ENCODE peak calls at places on chromosomes 4 and X, in four cellular contexts. W, P, U and E are unnamed samples.

GRCh38 chr4:71456841-71457240 is 118.0 kb downstream of the SLC4A4 start:
- DNase-seq in W (peak), P (no peak), U (no peak), E (no peak)

GRCh38 chr4:23368081-23368697 is 521.7 kb downstream of the PPARGC1A start:
- DNase-seq in W (no peak), P (no peak), U (peak), E (peak)

GRCh38 chrX:41329101-41329500 is 4.9 kb upstream of the DDX3X start:
- DNase-seq in W (no peak), P (no peak), U (no peak), E (no peak)

GRCh38 chr4:2263701-2264321 is 1.9 kb upstream of the MXD4 start:
- DNase-seq in W (no peak), P (peak), U (no peak), E (no peak)

GRCh38 chrX:154019633-154020499 is at the start of gene IRAK1:
- DNase-seq in W (no peak), P (no peak), U (peak), E (peak)

GRCh38 chrX:150934453-150934852 is 36.0 kb upstream of the CD99L2 start:
- DNase-seq in W (peak), P (no peak), U (no peak), E (peak)

GRCh38 chr4:8105303-8106100 is 53.1 kb downstream of the ABLIM2 start:
- DNase-seq in W (no peak), P (peak), U (no peak), E (no peak)

GRCh38 chr4:150906987-150907633 is 108.0 kb downstream of the LRBA start:
- DNase-seq in W (no peak), P (no peak), U (no peak), E (no peak)

GRCh38 chrX:134868766-134869495 is 121.9 kb upstream of the SMIM10 start:
- DNase-seq in W (peak), P (no peak), U (no peak), E (peak)

GRCh38 chrX:131792356-131792749 is 230.7 kb upstream of the STK26 start:
- DNase-seq in W (peak), P (peak), U (no peak), E (no peak)

GRCh38 chr4:42148453-42148852 is 4.0 kb downstream of the BEND4 start:
- DNase-seq in W (no peak), P (no peak), U (no peak), E (no peak)

GRCh38 chr4:88054909-88055308 is 47.5 kb downstream of the PKD2 start:
- DNase-seq in W (peak), P (peak), U (peak), E (peak)

GRCh38 chrX:18119856-18120255 is 100.8 kb downstream of the BEND2 start:
- DNase-seq in W (no peak), P (peak), U (no peak), E (no peak)

GRCh38 chrX:133745361-133745760 is 240.0 kb downstream of the GPC3 start:
- DNase-seq in W (no peak), P (no peak), U (no peak), E (no peak)

GRCh38 chrX:154008521-154008920 is 11.2 kb downstream of the IRAK1 start:
- DNase-seq in W (no peak), P (no peak), U (no peak), E (no peak)

GRCh38 chrX:21735038-21735752 is 22.7 kb downstream of the SMPX start:
- DNase-seq in W (no peak), P (no peak), U (no peak), E (no peak)

GRCh38 chr4:138113819-138114415 is 128.2 kb downstream of the SLC7A11 start:
- DNase-seq in W (peak), P (no peak), U (no peak), E (no peak)

GRCh38 chrX:112746812-112747630 is 67.3 kb upstream of the LHFPL1 start:
- DNase-seq in W (peak), P (no peak), U (no peak), E (no peak)

GRCh38 chrX:150768580-150769190 is 75.5 kb downstream of the MTMR1 start:
- DNase-seq in W (no peak), P (no peak), U (no peak), E (no peak)

GRCh38 chrX:103878466-103879151 is 46.6 kb upstream of the RAB9B start:
- DNase-seq in W (peak), P (no peak), U (no peak), E (peak)

GRCh38 chr4:155481150-155481549 is 104.4 kb upstream of the MAP9 start:
- DNase-seq in W (no peak), P (no peak), U (no peak), E (no peak)

GRCh38 chrX:115561605-115562491 is 874 bp downstream of the PLS3 start:
- DNase-seq in W (peak), P (peak), U (peak), E (peak)

GRCh38 chr4:139144161-139144859 is 32.7 kb downstream of the ELF2 start:
- DNase-seq in W (peak), P (no peak), U (peak), E (no peak)

GRCh38 chr4:89056953-89057398 is at the start of gene FAM13A:
- DNase-seq in W (peak), P (peak), U (peak), E (peak)

GRCh38 chr4:124768596-124768995 is 56.1 kb upstream of the ANKRD50 start:
- DNase-seq in W (no peak), P (no peak), U (no peak), E (no peak)

GRCh38 chr4:37236165-37236564 is 8.4 kb upstream of the NWD2 start:
- DNase-seq in W (no peak), P (no peak), U (no peak), E (no peak)

GRCh38 chr4:101953949-101954348 is 163.4 kb downstream of the BANK1 start:
- DNase-seq in W (peak), P (no peak), U (no peak), E (peak)

GRCh38 chrX:56762220-56762619 is 33.2 kb downstream of the NBDY start:
- DNase-seq in W (no peak), P (no peak), U (no peak), E (no peak)

GRCh38 chr4:189304755-189305154 is 635.9 kb upstream of the FRG1 start:
- DNase-seq in W (no peak), P (no peak), U (no peak), E (no peak)

GRCh38 chr4:163663454-163664225 is 169.2 kb downstream of the TMA16 start:
- DNase-seq in W (no peak), P (no peak), U (no peak), E (peak)

GRCh38 chrX:13047752-13048151 is 3.3 kb upstream of the FAM9C start:
- DNase-seq in W (no peak), P (no peak), U (no peak), E (no peak)

GRCh38 chr4:180827193-180827592 is 1416.0 kb upstream of the TENM3 start:
- DNase-seq in W (peak), P (no peak), U (peak), E (peak)

GRCh38 chrX:103367502-103367901 is 8.8 kb upstream of the BEX3 start:
- DNase-seq in W (no peak), P (no peak), U (no peak), E (no peak)

GRCh38 chr4:60562353-60562752 is 637.8 kb upstream of the ADGRL3 start:
- DNase-seq in W (no peak), P (no peak), U (peak), E (no peak)

GRCh38 chr4:169620846-169621228 is 459 bp downstream of the CLCN3 start:
- DNase-seq in W (no peak), P (no peak), U (no peak), E (peak)

GRCh38 chr4:89294583-89295244 is 12.9 kb downstream of the GPRIN3 start:
- DNase-seq in W (no peak), P (no peak), U (peak), E (no peak)

GRCh38 chrX:150364347-150365050 is 1.4 kb downstream of the MAMLD1 start:
- DNase-seq in W (no peak), P (no peak), U (peak), E (peak)